ENCODE peak calls at places on chromosomes 13 and 19, in nine cellular contexts. One of them, this sample, is unnamed.
A peak's percentile ranks its signal among the peaks of the same experiment; 100 is the strongest.

GRCh38 chr13:65670014-65670625 is 1560.0 kb downstream of the PCDH9 start:
- DNase-seq in cardiac muscle cell: no peak
- DNase-seq in H7: no peak
- DNase-seq in fibroblast of lung: no peak
- DNase-seq in Peyer's patch: no peak
- DNase-seq in GM23338: no peak
- DNase-seq in stomach: no peak
- DNase-seq in heart right ventricle: no peak
- DNase-seq in PC-3: no peak
- DNase-seq in this sample: no peak

GRCh38 chr13:75621147-75621546 is 15.0 kb upstream of the LMO7 start:
- DNase-seq in cardiac muscle cell: peak; percentile 37
- DNase-seq in H7: no peak
- DNase-seq in fibroblast of lung: peak; percentile 86
- DNase-seq in Peyer's patch: no peak
- DNase-seq in GM23338: no peak
- DNase-seq in stomach: no peak
- DNase-seq in heart right ventricle: no peak
- DNase-seq in PC-3: peak; percentile 41
- DNase-seq in this sample: no peak

GRCh38 chr13:108322206-108322824 is 52.8 kb downstream of the TNFSF13B start:
- DNase-seq in cardiac muscle cell: peak; percentile 57
- DNase-seq in H7: peak; percentile 4
- DNase-seq in fibroblast of lung: peak; percentile 33
- DNase-seq in Peyer's patch: no peak
- DNase-seq in GM23338: peak; percentile 70
- DNase-seq in stomach: no peak
- DNase-seq in heart right ventricle: no peak
- DNase-seq in PC-3: peak; percentile 60
- DNase-seq in this sample: peak; percentile 47

GRCh38 chr19:8680676-8681344 is 17.8 kb downstream of the ACTL9 start:
- DNase-seq in cardiac muscle cell: no peak
- DNase-seq in H7: no peak
- DNase-seq in fibroblast of lung: no peak
- DNase-seq in Peyer's patch: no peak
- DNase-seq in GM23338: no peak
- DNase-seq in stomach: no peak
- DNase-seq in heart right ventricle: no peak
- DNase-seq in PC-3: no peak
- DNase-seq in this sample: no peak

GRCh38 chr13:64248371-64249065 is 2832.9 kb upstream of the PCDH20 start:
- DNase-seq in cardiac muscle cell: peak; percentile 6
- DNase-seq in H7: no peak
- DNase-seq in fibroblast of lung: peak; percentile 54
- DNase-seq in Peyer's patch: no peak
- DNase-seq in GM23338: no peak
- DNase-seq in stomach: no peak
- DNase-seq in heart right ventricle: no peak
- DNase-seq in PC-3: no peak
- DNase-seq in this sample: no peak

GRCh38 chr19:3443840-3444694 is 36.3 kb downstream of the SMIM24 start:
- DNase-seq in cardiac muscle cell: peak; percentile 52
- DNase-seq in H7: peak; percentile 94
- DNase-seq in fibroblast of lung: peak; percentile 15
- DNase-seq in Peyer's patch: no peak
- DNase-seq in GM23338: peak; percentile 80
- DNase-seq in stomach: no peak
- DNase-seq in heart right ventricle: peak; percentile 71
- DNase-seq in PC-3: no peak
- DNase-seq in this sample: no peak

GRCh38 chr19:45667620-45668341 is at the start of gene GIPR:
- DNase-seq in cardiac muscle cell: no peak
- DNase-seq in H7: peak; percentile 91
- DNase-seq in fibroblast of lung: peak; percentile 14
- DNase-seq in Peyer's patch: peak; percentile 74
- DNase-seq in GM23338: peak; percentile 77
- DNase-seq in stomach: peak; percentile 78
- DNase-seq in heart right ventricle: peak; percentile 71
- DNase-seq in PC-3: peak; percentile 70
- DNase-seq in this sample: peak; percentile 85

GRCh38 chr13:111493468-111493867 is 173.0 kb downstream of the TEX29 start:
- DNase-seq in cardiac muscle cell: no peak
- DNase-seq in H7: no peak
- DNase-seq in fibroblast of lung: no peak
- DNase-seq in Peyer's patch: no peak
- DNase-seq in GM23338: no peak
- DNase-seq in stomach: peak; percentile 18
- DNase-seq in heart right ventricle: no peak
- DNase-seq in PC-3: no peak
- DNase-seq in this sample: no peak

GRCh38 chr13:66996503-66996902 is 233.6 kb downstream of the PCDH9 start:
- DNase-seq in cardiac muscle cell: no peak
- DNase-seq in H7: no peak
- DNase-seq in fibroblast of lung: no peak
- DNase-seq in Peyer's patch: no peak
- DNase-seq in GM23338: no peak
- DNase-seq in stomach: no peak
- DNase-seq in heart right ventricle: no peak
- DNase-seq in PC-3: peak; percentile 15
- DNase-seq in this sample: peak; percentile 28

GRCh38 chr19:32206065-32206464 is 139.3 kb upstream of the ZNF507 start:
- DNase-seq in cardiac muscle cell: no peak
- DNase-seq in H7: no peak
- DNase-seq in fibroblast of lung: no peak
- DNase-seq in Peyer's patch: no peak
- DNase-seq in GM23338: no peak
- DNase-seq in stomach: no peak
- DNase-seq in heart right ventricle: no peak
- DNase-seq in PC-3: no peak
- DNase-seq in this sample: no peak

GRCh38 chr19:42352216-42352892 is 26.9 kb downstream of the MEGF8 start:
- DNase-seq in cardiac muscle cell: no peak
- DNase-seq in H7: peak; percentile 44
- DNase-seq in fibroblast of lung: peak; percentile 15
- DNase-seq in Peyer's patch: no peak
- DNase-seq in GM23338: peak; percentile 42
- DNase-seq in stomach: no peak
- DNase-seq in heart right ventricle: no peak
- DNase-seq in PC-3: peak; percentile 1
- DNase-seq in this sample: no peak

GRCh38 chr13:49356224-49356623 is 87.6 kb downstream of the CAB39L start:
- DNase-seq in cardiac muscle cell: peak; percentile 62
- DNase-seq in H7: no peak
- DNase-seq in fibroblast of lung: peak; percentile 97
- DNase-seq in Peyer's patch: no peak
- DNase-seq in GM23338: no peak
- DNase-seq in stomach: no peak
- DNase-seq in heart right ventricle: no peak
- DNase-seq in PC-3: peak; percentile 56
- DNase-seq in this sample: peak; percentile 73

GRCh38 chr19:1063909-1064660 is 2.9 kb upstream of the ARHGAP45 start:
- DNase-seq in cardiac muscle cell: no peak
- DNase-seq in H7: peak; percentile 94
- DNase-seq in fibroblast of lung: no peak
- DNase-seq in Peyer's patch: no peak
- DNase-seq in GM23338: peak; percentile 82
- DNase-seq in stomach: no peak
- DNase-seq in heart right ventricle: no peak
- DNase-seq in PC-3: peak; percentile 6
- DNase-seq in this sample: no peak

GRCh38 chr13:43597599-43597945 is 189.2 kb downstream of the ENOX1 start:
- DNase-seq in cardiac muscle cell: no peak
- DNase-seq in H7: no peak
- DNase-seq in fibroblast of lung: no peak
- DNase-seq in Peyer's patch: no peak
- DNase-seq in GM23338: no peak
- DNase-seq in stomach: no peak
- DNase-seq in heart right ventricle: no peak
- DNase-seq in PC-3: no peak
- DNase-seq in this sample: no peak
- H3K4me3 ChIP-seq in cardiac muscle cell: no peak overlapping the region
- H3K4me3 ChIP-seq in H7: no peak overlapping the region
- H3K4me3 ChIP-seq in fibroblast of lung: no peak overlapping the region
- H3K4me3 ChIP-seq in Peyer's patch: no peak overlapping the region
- H3K4me3 ChIP-seq in GM23338: no peak overlapping the region
- H3K4me3 ChIP-seq in stomach: no peak overlapping the region
- H3K4me3 ChIP-seq in heart right ventricle: no peak overlapping the region
- H3K4me3 ChIP-seq in PC-3: no peak overlapping the region
- H3K4me3 ChIP-seq in this sample: no peak overlapping the region

DNA sequence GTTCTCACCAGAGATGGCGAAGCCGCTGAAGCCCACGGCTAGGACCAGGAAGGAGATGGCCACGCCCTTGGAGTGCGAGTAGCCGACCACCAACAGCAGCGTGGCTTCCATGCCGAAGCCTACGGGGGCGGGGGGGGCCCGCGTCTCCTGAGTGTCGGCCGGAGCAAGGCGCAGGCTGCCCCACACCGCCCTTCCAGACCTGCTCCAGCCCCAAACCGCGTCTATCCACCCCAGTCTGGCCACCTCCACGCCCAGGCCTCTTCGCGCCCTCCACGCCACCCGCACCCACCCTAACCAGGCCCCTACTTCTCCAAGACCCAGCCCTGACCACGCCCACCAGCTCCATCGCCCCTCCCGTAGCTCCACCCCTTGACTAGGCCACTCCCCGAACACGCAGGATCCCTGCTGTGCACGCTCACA is 6.2 kb downstream of the GFY start:
- DNase-seq in cardiac muscle cell: no peak
- DNase-seq in H7: peak; percentile 81
- DNase-seq in fibroblast of lung: no peak
- DNase-seq in Peyer's patch: no peak
- DNase-seq in GM23338: no peak
- DNase-seq in stomach: no peak
- DNase-seq in heart right ventricle: no peak
- DNase-seq in PC-3: no peak
- DNase-seq in this sample: no peak
- H3K27me3 ChIP-seq in cardiac muscle cell: peaks cover 62% of the 10 kb centered on the region
- H3K27me3 ChIP-seq in H7: peaks cover 95% of the 10 kb centered on the region
- H3K27me3 ChIP-seq in fibroblast of lung: peaks cover 80% of the 10 kb centered on the region
- H3K27me3 ChIP-seq in Peyer's patch: peaks cover 82% of the 10 kb centered on the region
- H3K27me3 ChIP-seq in GM23338: peaks cover 69% of the 10 kb centered on the region
- H3K27me3 ChIP-seq in stomach: peaks cover 100% of the 10 kb centered on the region
- H3K27me3 ChIP-seq in heart right ventricle: peaks cover 99% of the 10 kb centered on the region
- H3K27me3 ChIP-seq in PC-3: peaks cover 29% of the 10 kb centered on the region
- H3K27me3 ChIP-seq in this sample: peaks cover 37% of the 10 kb centered on the region

DNA sequence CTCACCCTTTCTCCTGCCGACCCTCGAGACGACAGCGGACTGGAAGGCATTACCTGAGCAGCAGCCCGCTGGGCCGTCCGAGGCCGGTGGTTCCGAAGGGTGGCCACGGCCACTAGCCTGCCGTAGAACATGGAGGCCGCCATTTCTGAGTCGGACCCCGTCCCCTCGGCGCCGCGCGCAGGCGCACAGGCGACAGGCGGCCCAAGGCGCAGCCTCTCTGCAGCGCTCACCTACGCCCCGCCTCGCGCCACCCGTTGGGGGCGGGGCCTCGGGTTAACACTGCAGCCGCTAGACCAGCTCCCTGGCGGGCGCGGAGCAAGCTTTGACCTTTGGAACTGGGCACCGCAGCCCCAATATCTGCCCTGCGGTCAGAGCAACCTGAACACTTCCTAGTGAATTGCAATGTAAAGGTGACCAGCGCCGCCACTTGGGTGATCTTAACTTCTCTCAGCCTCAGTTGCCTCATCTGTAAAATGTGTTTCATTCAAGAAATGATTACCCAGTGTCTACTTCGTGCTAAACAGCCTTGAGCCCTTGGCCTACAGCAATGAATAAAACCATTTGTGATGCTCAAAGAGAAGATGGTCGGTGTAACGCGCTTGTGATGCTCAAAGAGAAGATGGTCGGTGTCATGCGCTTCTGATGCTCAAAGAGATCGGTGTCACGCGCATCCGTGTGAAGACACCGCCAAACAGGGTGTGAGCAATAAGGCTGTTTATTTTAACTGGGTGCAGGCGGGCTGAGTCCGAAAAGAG is at the start of gene SUCLA2:
- DNase-seq in cardiac muscle cell: peak; percentile 92
- DNase-seq in H7: peak; percentile 98
- DNase-seq in fibroblast of lung: peak; percentile 79
- DNase-seq in Peyer's patch: peak; percentile 96
- DNase-seq in GM23338: peak; percentile 96
- DNase-seq in stomach: peak; percentile 93
- DNase-seq in heart right ventricle: peak; percentile 93
- DNase-seq in PC-3: peak; percentile 89
- DNase-seq in this sample: peak; percentile 73
- H3K4me3 ChIP-seq in cardiac muscle cell: peak within 1 kb of the TSS; percentile 88
- H3K4me3 ChIP-seq in H7: peak within 1 kb of the TSS; percentile 95
- H3K4me3 ChIP-seq in fibroblast of lung: peak within 1 kb of the TSS; percentile 87
- H3K4me3 ChIP-seq in Peyer's patch: peak within 1 kb of the TSS; percentile 94
- H3K4me3 ChIP-seq in GM23338: peak within 1 kb of the TSS; percentile 96
- H3K4me3 ChIP-seq in stomach: peak within 1 kb of the TSS; percentile 99
- H3K4me3 ChIP-seq in heart right ventricle: peak within 1 kb of the TSS; percentile 89
- H3K4me3 ChIP-seq in PC-3: peak within 1 kb of the TSS; percentile 97
- H3K4me3 ChIP-seq in this sample: peak within 1 kb of the TSS; percentile 99

DNA sequence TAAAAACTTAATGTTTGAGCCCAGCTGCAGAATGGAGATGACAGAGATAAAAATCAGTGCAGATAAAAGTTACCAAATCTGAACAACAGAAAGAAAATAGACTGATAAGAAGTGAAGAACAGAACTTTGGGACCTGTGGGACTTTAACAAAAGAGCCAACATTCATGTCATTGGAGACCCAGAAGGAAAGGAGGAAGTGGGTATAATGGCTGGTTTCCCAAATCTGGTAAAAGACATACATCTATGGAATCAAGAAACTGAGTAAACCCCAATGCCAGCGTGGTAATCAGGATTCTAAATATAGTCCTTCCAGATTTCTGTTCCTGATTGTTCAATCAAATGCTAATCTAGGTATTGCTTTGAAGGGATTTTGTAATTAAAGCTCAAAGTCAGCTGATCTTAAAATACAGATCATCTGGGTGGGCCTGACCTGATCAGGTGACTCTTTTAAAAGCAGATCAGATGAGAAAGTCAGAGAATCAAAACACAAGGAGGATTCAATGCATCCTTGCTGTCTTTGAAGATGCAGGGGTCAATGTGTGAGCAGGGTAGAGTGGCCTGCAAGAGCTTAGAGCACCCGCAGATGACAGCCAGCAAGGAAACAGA is 25.3 kb upstream of the CEACAM20 start:
- DNase-seq in cardiac muscle cell: no peak
- DNase-seq in H7: no peak
- DNase-seq in fibroblast of lung: no peak
- DNase-seq in Peyer's patch: no peak
- DNase-seq in GM23338: no peak
- DNase-seq in stomach: no peak
- DNase-seq in heart right ventricle: no peak
- DNase-seq in PC-3: no peak
- DNase-seq in this sample: no peak
- H3K27me3 ChIP-seq in cardiac muscle cell: no peaks in the 10 kb centered on the region
- H3K27me3 ChIP-seq in H7: no peaks in the 10 kb centered on the region
- H3K27me3 ChIP-seq in fibroblast of lung: no peaks in the 10 kb centered on the region
- H3K27me3 ChIP-seq in Peyer's patch: no peaks in the 10 kb centered on the region
- H3K27me3 ChIP-seq in GM23338: no peaks in the 10 kb centered on the region
- H3K27me3 ChIP-seq in stomach: no peaks in the 10 kb centered on the region
- H3K27me3 ChIP-seq in heart right ventricle: peaks cover 5% of the 10 kb centered on the region
- H3K27me3 ChIP-seq in PC-3: no peaks in the 10 kb centered on the region
- H3K27me3 ChIP-seq in this sample: no peaks in the 10 kb centered on the region

GRCh38 chr13:81446441-81446840 is 1105.5 kb upstream of the SPRY2 start:
- DNase-seq in cardiac muscle cell: no peak
- DNase-seq in H7: no peak
- DNase-seq in fibroblast of lung: no peak
- DNase-seq in Peyer's patch: no peak
- DNase-seq in GM23338: no peak
- DNase-seq in stomach: no peak
- DNase-seq in heart right ventricle: no peak
- DNase-seq in PC-3: no peak
- DNase-seq in this sample: peak; percentile 74
- H3K4me3 ChIP-seq in cardiac muscle cell: no peak overlapping the region
- H3K4me3 ChIP-seq in H7: no peak overlapping the region
- H3K4me3 ChIP-seq in fibroblast of lung: no peak overlapping the region
- H3K4me3 ChIP-seq in Peyer's patch: no peak overlapping the region
- H3K4me3 ChIP-seq in GM23338: no peak overlapping the region
- H3K4me3 ChIP-seq in stomach: no peak overlapping the region
- H3K4me3 ChIP-seq in heart right ventricle: no peak overlapping the region
- H3K4me3 ChIP-seq in PC-3: no peak overlapping the region
- H3K4me3 ChIP-seq in this sample: no peak overlapping the region

This sample was measured in bronchial epithelial cell.